ENCODE peak calls at places on chromosome 16, in five cellular contexts. G is GM12878, A is HCT116, Q is K562, X is SK-N-SH. E is an unnamed sample.

GRCh38 chr16:27102701-27103575 is 36.2 kb downstream of the C16orf82 start:
- DNase-seq in G (no peak), Q (no peak), X (no peak), A (no peak), E (no peak)

GRCh38 chr16:58124601-58124915 is 4.6 kb downstream of the CFAP20 start:
- DNase-seq in X (no peak), G (no peak), A (no peak), Q (no peak), E (peak)

GRCh38 chr16:66881014-66881417 is 701 bp downstream of the PDP2 start:
- DNase-seq in X (no peak), G (no peak), A (no peak), Q (peak), E (no peak)

GRCh38 chr16:73082608-73083007 is 34.7 kb upstream of the ZFHX3 start:
- DNase-seq in G (no peak), Q (no peak), X (no peak), A (no peak), E (no peak)

GRCh38 chr16:12542818-12543699 is 260.6 kb downstream of the CPPED1 start:
- DNase-seq in X (no peak), Q (no peak), A (no peak), G (no peak), E (no peak)

GRCh38 chr16:89095401-89095974 is 1.8 kb downstream of the ACSF3 start:
- DNase-seq in G (no peak), A (no peak), Q (no peak), X (no peak), E (no peak)

GRCh38 chr16:57571098-57571497 is 28.7 kb downstream of the ADGRG5 start:
- DNase-seq in X (no peak), A (no peak), Q (no peak), G (no peak), E (no peak)

GRCh38 chr16:7025616-7026190 is 306.9 kb upstream of the RBFOX1 start:
- DNase-seq in G (no peak), X (peak), Q (peak), A (no peak), E (peak)

GRCh38 chr16:12081048-12081404 is 104.5 kb downstream of the SNX29 start:
- DNase-seq in X (no peak), A (no peak), Q (no peak), G (no peak), E (no peak)

GRCh38 chr16:57226701-57227621 is 18.1 kb upstream of the ARL2BP start:
- DNase-seq in Q (no peak), A (no peak), X (peak), G (no peak), E (no peak)

GRCh38 chr16:79053577-79053976 is 547.0 kb downstream of the MAF start:
- DNase-seq in A (no peak), G (no peak), X (no peak), Q (no peak), E (no peak)

GRCh38 chr16:28879841-28880588 is 1.7 kb downstream of the ATP2A1 start:
- DNase-seq in X (peak), Q (peak), G (peak), A (peak), E (peak)

GRCh38 chr16:67104061-67104460 is 5.7 kb upstream of the PHAF1 start:
- DNase-seq in G (no peak), X (peak), A (no peak), Q (no peak), E (peak)

GRCh38 chr16:74713876-74714275 is 13.2 kb upstream of the MLKL start:
- DNase-seq in X (peak), A (no peak), G (no peak), Q (peak), E (no peak)

GRCh38 chr16:14529010-14529669 is 100.9 kb downstream of the PARN start:
- DNase-seq in X (peak), G (peak), A (peak), Q (peak), E (peak)

GRCh38 chr16:57513371-57514102 is 22.8 kb downstream of the CCDC102A start:
- DNase-seq in Q (no peak), X (peak), A (no peak), G (no peak), E (no peak)

GRCh38 chr16:75343311-75343710 is 90.0 kb downstream of the CFDP1 start:
- DNase-seq in G (no peak), X (no peak), Q (no peak), A (no peak), E (no peak)

GRCh38 chr16:1751946-1752345 is 19.4 kb downstream of the NME3 start:
- DNase-seq in G (no peak), X (no peak), Q (no peak), A (no peak), E (no peak)

GRCh38 chr16:1420111-1420539 is 422 bp downstream of the UQCC4 start:
- DNase-seq in A (no peak), G (no peak), X (no peak), Q (no peak), E (no peak)

GRCh38 chr16:23448392-23448791 is 4.6 kb downstream of the COG7 start:
- DNase-seq in G (no peak), A (no peak), X (no peak), Q (no peak), E (no peak)

GRCh38 chr16:74984194-74984669 is 691 bp downstream of the WDR59 start:
- DNase-seq in A (no peak), G (no peak), X (no peak), Q (no peak), E (no peak)

GRCh38 chr16:2786061-2786825 is 1.1 kb downstream of the PRSS33 start:
- DNase-seq in Q (no peak), X (no peak), A (no peak), G (no peak), E (no peak)

GRCh38 chr16:525520-526180 is 1.9 kb upstream of the CAPN15 start:
- DNase-seq in X (no peak), Q (no peak), G (peak), A (peak), E (no peak)

GRCh38 chr16:79595261-79595660 is 5.3 kb downstream of the MAF start:
- DNase-seq in X (no peak), A (no peak), Q (no peak), G (no peak), E (no peak)

GRCh38 chr16:72481419-72481818 is 309.5 kb upstream of the PMFBP1 start:
- DNase-seq in A (no peak), X (no peak), Q (no peak), G (no peak), E (no peak)

GRCh38 chr16:10964891-10965326 is 20.5 kb downstream of the CLEC16A start:
- DNase-seq in A (no peak), G (peak), X (no peak), Q (no peak), E (no peak)

GRCh38 chr16:3510410-3510809 is 9.6 kb downstream of the CLUAP1 start:
- DNase-seq in A (no peak), X (no peak), G (no peak), Q (no peak), E (no peak)

GRCh38 chr16:54240180-54241125 is 46.1 kb downstream of the IRX3 start:
- DNase-seq in Q (no peak), G (no peak), A (no peak), X (no peak), E (no peak)

GRCh38 chr16:11085025-11085485 is 140.7 kb downstream of the CLEC16A start:
- DNase-seq in X (peak), G (no peak), A (no peak), Q (no peak), E (no peak)

GRCh38 chr16:66949472-66949871 is 11.6 kb upstream of the CES3 start:
- DNase-seq in X (no peak), Q (no peak), G (no peak), A (no peak), E (no peak)

GRCh38 chr16:27321013-27321960 is 7.5 kb downstream of the IL4R start:
- DNase-seq in G (no peak), A (no peak), X (no peak), Q (no peak), E (no peak)

GRCh38 chr16:27241658-27242057 is 26.9 kb downstream of the NSMCE1 start:
- DNase-seq in G (no peak), A (no peak), Q (no peak), X (no peak), E (no peak)

GRCh38 chr16:54873081-54873480 is 57.6 kb upstream of the IRX5 start:
- DNase-seq in Q (no peak), A (no peak), X (no peak), G (no peak), E (no peak)

GRCh38 chr16:1773703-1774455 is 945 bp upstream of the MRPS34 start:
- DNase-seq in X (no peak), A (no peak), Q (no peak), G (no peak), E (peak)

DNA sequence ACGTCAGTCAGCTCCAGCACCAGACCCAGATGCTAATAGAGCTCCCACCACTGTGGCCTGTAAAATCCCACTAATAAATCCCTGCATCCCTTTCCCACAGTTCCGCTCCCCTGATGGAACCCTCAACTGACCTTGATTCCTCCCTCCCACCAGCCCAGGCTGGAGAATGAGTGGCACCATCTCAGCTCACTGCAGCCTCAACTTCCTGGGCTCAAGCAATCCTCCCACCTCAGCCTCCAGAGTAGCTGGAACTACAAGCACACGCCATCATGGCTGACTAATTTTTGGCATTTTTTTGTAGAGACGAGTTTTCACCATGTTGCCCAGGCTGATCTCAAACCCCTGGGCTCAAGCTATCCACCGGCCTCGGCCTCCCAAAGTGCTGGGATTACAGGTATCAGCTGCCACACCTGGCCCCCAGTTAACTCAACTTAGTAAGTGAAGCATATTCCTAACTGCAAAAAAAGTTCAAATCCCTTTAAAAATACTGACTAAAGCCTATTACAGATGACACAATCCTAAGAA is 15.6 kb downstream of the USP7 start:
- DNase-seq in A (no peak), Q (no peak), G (no peak), X (no peak), E (no peak)
- TF ChIP-seq JUND in A (no peak), Q (no peak), G (no peak), X (no peak), E (no peak)

GRCh38 chr16:70429888-70430666 is 8.8 kb downstream of the ST3GAL2 start:
- DNase-seq in Q (peak), G (peak), A (no peak), X (no peak), E (no peak)
- TF ChIP-seq JUND in Q (no peak), G (no peak), A (no peak), X (no peak), E (no peak)

GRCh38 chr16:85919271-85920267 is 20.6 kb downstream of the IRF8 start:
- DNase-seq in G (no peak), A (no peak), X (no peak), Q (no peak), E (no peak)
- TF ChIP-seq JUND in G (no peak), A (no peak), X (no peak), Q (no peak), E (no peak)

DNA sequence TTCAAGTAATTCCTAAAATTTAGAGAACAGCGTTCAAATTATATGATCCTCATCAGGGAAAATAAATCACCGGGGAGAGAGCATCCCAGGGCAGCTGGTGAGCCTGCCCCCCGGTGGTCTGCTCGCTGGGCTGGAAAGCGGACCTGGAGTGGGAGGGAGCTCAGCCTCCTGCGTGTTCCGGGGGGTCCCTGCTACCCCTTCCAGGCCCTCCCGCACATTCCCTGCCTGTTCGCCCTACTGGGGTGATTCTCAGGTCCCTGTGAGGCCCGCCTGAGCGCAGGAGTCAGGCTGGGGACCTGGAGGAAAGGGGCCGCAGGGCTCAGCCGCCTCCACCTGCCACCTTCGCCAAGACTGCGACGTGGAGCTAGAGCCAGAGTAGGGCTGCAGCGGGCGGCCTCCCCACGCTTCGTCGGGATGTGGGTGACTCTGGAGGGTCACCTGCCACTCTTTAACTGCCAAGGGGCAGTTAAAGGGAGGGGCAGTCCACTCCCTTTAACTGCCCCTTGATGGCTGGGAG is 28.8 kb downstream of the SLC7A5 start:
- DNase-seq in G (no peak), A (no peak), Q (no peak), X (no peak), E (no peak)
- TF ChIP-seq JUND in G (no peak), A (no peak), Q (no peak), X (no peak), E (no peak)

GRCh38 chr16:16092925-16093624 is 130.2 kb downstream of the ABCC6 start:
- DNase-seq in A (no peak), Q (no peak), G (no peak), X (no peak), E (no peak)
- TF ChIP-seq JUND in A (no peak), Q (no peak), G (no peak), X (no peak), E (no peak)

GRCh38 chr16:65663774-65664173 is 541.9 kb upstream of the CDH11 start:
- DNase-seq in A (no peak), G (no peak), X (no peak), Q (no peak), E (no peak)
- TF ChIP-seq JUND in A (no peak), G (no peak), X (no peak), Q (no peak), E (no peak)

DNA sequence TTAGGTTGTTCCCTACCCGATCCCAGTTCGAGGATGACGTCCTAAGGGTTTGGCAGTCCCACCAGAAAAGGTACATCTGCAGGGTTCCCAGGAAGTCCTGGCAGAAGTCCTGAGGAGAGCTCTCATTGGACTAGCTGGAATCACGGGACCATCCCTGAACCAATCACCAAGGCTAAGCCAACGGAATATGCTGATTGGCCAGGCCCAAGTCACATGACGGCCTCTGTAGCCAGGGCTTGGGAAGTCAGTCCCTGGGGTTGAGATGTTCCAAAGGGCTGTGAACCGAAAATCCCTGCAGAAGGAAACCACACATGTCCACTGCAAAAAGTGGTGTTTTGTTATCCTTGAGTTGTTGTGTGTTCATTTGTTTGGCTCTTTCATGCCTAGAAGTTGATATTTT is 68.2 kb upstream of the ZNF423 start:
- DNase-seq in G (peak), X (no peak), Q (peak), A (peak), E (peak)
- TF ChIP-seq JUND in G (no peak), X (no peak), Q (no peak), A (no peak), E (no peak)

DNA sequence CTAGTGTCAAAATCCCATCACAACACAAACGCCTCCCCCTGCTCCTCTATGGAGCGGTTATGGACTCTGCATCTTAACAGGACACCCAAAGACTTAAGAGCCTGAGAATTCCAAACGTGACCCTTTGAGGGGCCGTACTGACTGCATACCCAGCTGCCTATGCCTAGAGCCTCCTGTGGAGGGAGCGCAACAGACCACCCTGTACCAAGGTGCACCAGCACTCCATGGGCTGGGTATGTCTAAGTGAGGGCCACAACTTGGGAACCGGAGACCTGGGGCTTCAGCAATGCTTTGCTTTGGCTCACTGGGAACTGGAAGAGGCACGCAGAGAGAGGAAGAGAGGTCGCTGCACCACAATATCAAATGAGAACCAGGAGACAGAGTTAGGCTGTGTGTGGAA is 5.4 kb downstream of the ANKS3 start:
- DNase-seq in A (no peak), Q (no peak), X (no peak), G (no peak), E (no peak)
- TF ChIP-seq JUND in A (no peak), Q (no peak), X (no peak), G (no peak), E (no peak)

DNA sequence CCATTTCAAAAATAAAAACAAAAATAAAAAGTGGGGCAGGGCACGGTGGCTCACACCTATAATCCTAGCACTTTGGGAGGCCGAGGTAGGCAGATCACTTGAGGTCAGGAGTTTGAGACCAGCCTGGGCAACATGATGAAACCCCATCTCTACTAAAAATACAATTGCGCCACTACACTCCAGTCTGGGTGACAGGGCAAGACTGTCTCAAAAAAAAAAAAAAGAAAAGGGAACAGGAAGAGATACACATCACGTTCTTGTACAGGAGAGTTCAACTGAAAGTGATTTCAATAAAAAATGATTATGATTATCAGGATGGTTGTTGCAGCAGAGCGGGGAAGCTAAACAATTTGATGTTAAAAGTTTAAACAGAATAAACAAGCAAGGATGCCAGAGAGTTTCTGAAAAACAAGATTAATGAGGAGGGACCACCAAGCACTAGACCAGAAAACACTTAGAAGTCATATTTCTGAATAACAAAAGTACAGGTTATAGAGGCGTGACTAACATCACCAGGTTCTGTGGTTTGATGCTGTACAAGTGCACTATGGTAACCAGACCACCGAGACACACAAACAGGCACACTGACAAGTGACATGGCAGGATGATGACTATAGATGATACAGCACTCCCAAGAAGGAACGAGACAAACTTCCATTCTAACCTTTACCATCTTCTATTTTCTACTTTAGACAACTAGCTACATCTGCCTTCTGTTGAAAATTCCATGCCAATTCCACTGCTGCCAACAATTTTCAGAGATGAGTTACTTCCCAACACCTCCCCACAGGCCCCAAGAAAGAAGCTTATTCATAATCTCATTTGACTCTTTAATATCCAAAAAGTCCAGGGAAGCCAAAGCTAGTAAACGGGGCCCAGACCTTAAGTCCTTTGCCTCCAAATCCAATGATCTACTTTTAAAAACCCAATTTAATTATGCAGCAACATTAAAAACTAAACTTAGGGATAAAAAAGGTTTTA is 11.8 kb downstream of the DNAJA2 start:
- DNase-seq in Q (no peak), X (no peak), G (no peak), A (no peak), E (no peak)
- TF ChIP-seq JUND in Q (no peak), X (no peak), G (no peak), A (no peak), E (no peak)

E was measured in T47D.